ENCODE peak calls at places on chromosomes 2 and 18, in five cellular contexts. L is trophoblast cell, V is H1, Q is neuronal stem cell, D is H9. Z is an unnamed sample.

GRCh38 chr2:196801578-196801977 is 2.1 kb upstream of the GTF3C3 start:
- DNase-seq in L (no peak), Q (no peak), V (no peak), D (no peak), Z (no peak)

GRCh38 chr2:38648107-38648761 is 17.7 kb upstream of the GALM start:
- DNase-seq in D (no peak), Q (no peak), V (no peak), L (peak; percentile 91), Z (no peak)

GRCh38 chr2:228697456-228697855 is 516.0 kb upstream of the SPHKAP start:
- DNase-seq in V (no peak), L (peak; percentile 65), Q (no peak), D (no peak), Z (no peak)

GRCh38 chr2:28545590-28546195 is 49.8 kb downstream of the PLB1 start:
- DNase-seq in Q (no peak), L (no peak), D (no peak), V (no peak), Z (no peak)

GRCh38 chr2:219912530-219912929 is 285.1 kb downstream of the SLC4A3 start:
- DNase-seq in Q (no peak), L (peak; percentile 44), D (no peak), V (no peak), Z (peak; percentile 25)

GRCh38 chr2:232292395-232293154 is 86.0 kb upstream of the ALPP start:
- DNase-seq in V (peak; percentile 89), D (peak; percentile 82), Q (peak; percentile 65), L (peak; percentile 79), Z (peak; percentile 63)

GRCh38 chr2:152556506-152556905 is 160.8 kb downstream of the PRPF40A start:
- DNase-seq in Q (no peak), D (no peak), V (no peak), L (no peak), Z (no peak)

GRCh38 chr2:6167592-6168138 is 475.5 kb downstream of the SOX11 start:
- DNase-seq in Q (no peak), D (no peak), V (no peak), L (no peak), Z (no peak)

GRCh38 chr2:174263989-174264388 is 15.7 kb upstream of the OLA1 start:
- DNase-seq in V (no peak), Q (no peak), L (peak; percentile 52), D (no peak), Z (peak; percentile 51)

GRCh38 chr2:136916131-136916530 is 150.8 kb downstream of the THSD7B start:
- DNase-seq in D (no peak), V (no peak), Q (no peak), L (no peak), Z (no peak)

GRCh38 chr18:49747876-49748275 is 65.5 kb downstream of the ACAA2 start:
- DNase-seq in L (no peak), Q (no peak), D (no peak), V (no peak), Z (peak; percentile 58)

GRCh38 chr2:10234013-10234306 is 68.7 kb upstream of the HPCAL1 start:
- DNase-seq in Q (no peak), V (no peak), L (no peak), D (no peak), Z (no peak)

GRCh38 chr2:10028988-10029874 is 14.1 kb upstream of the KLF11 start:
- DNase-seq in V (no peak), Q (no peak), D (peak; percentile 68), L (peak; percentile 55), Z (no peak)

GRCh38 chr2:161102770-161103450 is 57.3 kb upstream of the TANK start:
- DNase-seq in L (peak; percentile 78), D (no peak), Q (no peak), V (no peak), Z (no peak)

GRCh38 chr18:39591647-39592046 is 2026.0 kb upstream of the CELF4 start:
- DNase-seq in Q (no peak), V (no peak), L (no peak), D (peak; percentile 64), Z (no peak)

GRCh38 chr18:251572-251971 is 16.3 kb downstream of the THOC1 start:
- DNase-seq in D (no peak), Q (no peak), V (no peak), L (no peak), Z (no peak)

GRCh38 chr2:106197878-106198277 is 3.8 kb upstream of the UXS1 start:
- DNase-seq in L (peak; percentile 76), D (no peak), V (no peak), Q (no peak), Z (peak; percentile 96)

GRCh38 chr2:191601060-191601459 is 76.9 kb upstream of the NABP1 start:
- DNase-seq in D (no peak), L (peak; percentile 29), V (no peak), Q (no peak), Z (no peak)

GRCh38 chr18:53033128-53033527 is 693.1 kb downstream of the DCC start:
- DNase-seq in Q (no peak), L (no peak), V (no peak), D (no peak), Z (no peak)

GRCh38 chr18:8517276-8517675 is 92.0 kb upstream of the RAB12 start:
- DNase-seq in L (no peak), D (no peak), V (no peak), Q (no peak), Z (no peak)

GRCh38 chr2:70678576-70679143 is 89.3 kb downstream of the ADD2 start:
- DNase-seq in V (no peak), Q (no peak), D (peak; percentile 11), L (no peak), Z (no peak)

GRCh38 chr2:223460774-223461211 is 141.4 kb downstream of the SCG2 start:
- DNase-seq in D (no peak), L (peak; percentile 4), Q (no peak), V (no peak), Z (peak; percentile 82)

GRCh38 chr18:70334728-70335329 is 46.0 kb downstream of the SOCS6 start:
- DNase-seq in Q (no peak), D (no peak), L (no peak), V (no peak), Z (peak; percentile 30)

GRCh38 chr2:128276878-128277675 is 41.6 kb downstream of the HS6ST1 start:
- DNase-seq in V (no peak), Q (no peak), D (peak; percentile 20), L (no peak), Z (no peak)

GRCh38 chr2:191631754-191632153 is 46.2 kb upstream of the NABP1 start:
- DNase-seq in Q (no peak), D (no peak), V (no peak), L (peak; percentile 60), Z (peak; percentile 56)

GRCh38 chr2:238420442-238420841 is 6.3 kb upstream of the ASB1 start:
- DNase-seq in V (no peak), D (no peak), L (no peak), Q (no peak), Z (no peak)

GRCh38 chr2:188388831-188389230 is 97.2 kb downstream of the GULP1 start:
- DNase-seq in Q (no peak), V (no peak), L (no peak), D (no peak), Z (no peak)

GRCh38 chr2:157190151-157190550 is 67.4 kb upstream of the GALNT5 start:
- DNase-seq in L (peak; percentile 69), V (no peak), Q (no peak), D (no peak), Z (peak; percentile 73)

GRCh38 chr2:26732446-26732845 is 31.6 kb upstream of the SLC35F6 start:
- DNase-seq in D (no peak), L (no peak), V (no peak), Q (no peak), Z (no peak)

GRCh38 chr2:68737717-68738116 is 3.1 kb downstream of the ARHGAP25 start:
- DNase-seq in D (no peak), L (no peak), Q (no peak), V (no peak), Z (peak; percentile 47)

GRCh38 chr2:179454443-179455218 is 190.0 kb upstream of the SESTD1 start:
- DNase-seq in L (peak; percentile 71), V (no peak), D (no peak), Q (no peak), Z (peak; percentile 90)

GRCh38 chr2:80016166-80016565 is 288.4 kb downstream of the LRRTM1 start:
- DNase-seq in D (no peak), Q (no peak), V (no peak), L (no peak), Z (no peak)
- H3K4ac ChIP-seq in D (no peak overlapping the region), Q (no peak overlapping the region), V (no peak overlapping the region), L (no peak overlapping the region), Z (no peak overlapping the region)

DNA sequence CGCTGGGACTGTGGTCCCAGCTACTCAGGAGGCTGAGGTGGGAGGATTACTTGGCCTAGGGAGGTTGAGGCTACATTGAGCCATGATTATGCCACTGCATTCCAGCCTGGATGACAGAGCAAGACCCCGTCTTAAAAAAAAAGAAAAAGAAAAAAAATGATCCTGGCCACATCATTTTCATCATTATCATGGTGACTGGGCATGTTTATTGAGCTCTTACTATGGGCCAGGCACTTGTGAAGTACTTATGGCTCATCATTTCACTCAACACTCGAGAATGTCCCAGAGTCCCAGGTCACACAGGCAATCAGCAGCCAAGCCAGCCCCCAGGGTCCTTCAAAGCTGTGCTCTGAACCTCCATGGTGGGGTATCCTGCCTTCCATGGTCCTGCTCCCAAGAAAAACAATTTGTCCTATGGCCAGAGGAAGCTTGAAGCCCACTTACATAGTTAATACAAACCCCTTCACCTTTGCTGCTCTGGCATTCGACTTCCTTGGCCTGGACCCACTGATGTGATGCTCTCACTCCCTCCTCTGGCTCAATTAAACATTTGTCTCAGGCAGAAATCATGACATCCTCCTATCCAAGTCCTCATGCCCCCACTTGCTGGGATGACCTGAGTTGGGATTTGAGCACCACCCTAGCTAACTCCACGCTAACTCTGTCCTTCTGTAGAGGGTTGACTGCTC is 3.8 kb upstream of the CNNM4 start:
- DNase-seq in Q (no peak), L (no peak), V (no peak), D (no peak), Z (no peak)
- H2AFZ ChIP-seq in Q (no peak overlapping the region), L (no peak overlapping the region), V (no peak overlapping the region), D (no peak overlapping the region), Z (no peak overlapping the region)

GRCh38 chr2:113216321-113216720 is 42.5 kb downstream of the PSD4 start:
- DNase-seq in D (no peak), V (no peak), L (no peak), Q (no peak), Z (no peak)
- H2BK12ac ChIP-seq in D (no peak overlapping the region), V (no peak overlapping the region), L (no peak overlapping the region), Q (no peak overlapping the region), Z (no peak overlapping the region)

DNA sequence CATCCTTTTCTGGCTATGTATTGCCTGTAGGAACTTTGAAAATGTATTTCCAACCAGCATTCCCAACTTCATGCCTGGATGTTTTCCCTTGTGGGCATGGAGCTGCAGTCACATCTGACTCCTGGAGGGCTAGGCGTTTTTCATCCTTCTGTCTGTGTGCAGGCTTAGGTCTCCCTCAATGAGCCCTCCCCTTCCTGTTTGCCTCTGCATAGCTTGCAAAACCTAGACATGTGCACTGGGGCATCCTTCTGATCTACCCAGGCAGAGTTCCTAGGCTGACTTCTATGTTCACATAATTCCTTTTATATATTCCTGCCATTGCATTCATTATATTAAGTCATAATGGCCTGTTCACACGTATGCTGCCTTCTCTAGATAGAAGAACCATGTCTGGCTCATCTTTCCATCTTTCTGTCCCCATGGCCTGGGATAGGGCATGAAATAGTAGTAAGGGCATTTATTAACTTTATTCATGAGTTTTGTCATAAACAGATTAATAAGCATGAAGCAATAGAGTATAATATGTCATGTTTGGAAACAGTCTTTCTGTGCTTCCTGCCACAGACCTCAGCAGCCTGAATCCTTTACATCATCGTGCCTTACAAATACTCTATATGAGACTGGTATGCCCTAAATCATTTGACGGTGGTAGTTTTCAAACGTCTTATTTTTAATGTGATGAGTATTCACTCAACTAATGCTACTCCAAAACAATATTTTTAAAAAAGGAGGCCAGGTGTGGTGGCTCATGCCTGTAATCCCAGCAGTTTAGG is 195.6 kb downstream of the TGIF1 start:
- DNase-seq in D (no peak), L (no peak), V (no peak), Q (no peak), Z (no peak)
- H3K4ac ChIP-seq in D (no peak overlapping the region), L (no peak overlapping the region), V (no peak overlapping the region), Q (no peak overlapping the region), Z (peak overlapping the region; percentile 53)